ENCODE peak calls at places on chromosomes 5 and 9, in six cellular contexts. S, Y, K, D, Z and C are unnamed samples. For H3K27me3, the result is how much of the 10 kb centered on the place peaks cover.

GRCh38 chr9:110776207-110776606 is 107.6 kb downstream of the MUSK start:
- DNase-seq in K (no peak), Y (no peak), Z (no peak), S (no peak), D (no peak), C (no peak)

GRCh38 chr5:36733183-36733582 is 126.8 kb downstream of the SLC1A3 start:
- DNase-seq in Z (no peak), K (no peak), S (peak), D (peak), Y (no peak), C (no peak)

GRCh38 chr5:75933489-75933888 is 149.7 kb upstream of the SV2C start:
- DNase-seq in Z (no peak), K (no peak), D (no peak), S (no peak), Y (no peak), C (no peak)

GRCh38 chr5:9888517-9888916 is 258.4 kb upstream of the TAS2R1 start:
- DNase-seq in S (no peak), K (peak), D (no peak), Y (no peak), Z (no peak), C (peak)

GRCh38 chr9:114186793-114187289 is 31.5 kb downstream of the COL27A1 start:
- DNase-seq in Y (no peak), Z (no peak), K (no peak), S (no peak), D (no peak), C (no peak)

GRCh38 chr5:147188200-147189108 is 46.4 kb upstream of the STK32A start:
- DNase-seq in Z (peak), K (peak), S (peak), D (peak), Y (no peak), C (no peak)

GRCh38 chr5:143316844-143317631 is 86.4 kb downstream of the NR3C1 start:
- DNase-seq in K (peak), Y (no peak), S (no peak), D (no peak), Z (no peak), C (no peak)

GRCh38 chr9:36744678-36745077 is 172.0 kb downstream of the MELK start:
- DNase-seq in Z (no peak), Y (no peak), K (no peak), S (no peak), D (no peak), C (no peak)

GRCh38 chr5:149831492-149831891 is 101.4 kb downstream of the PPARGC1B start:
- DNase-seq in S (no peak), Z (no peak), Y (no peak), D (no peak), K (peak), C (no peak)

GRCh38 chr9:130307667-130307943 is 42.0 kb downstream of the HMCN2 start:
- DNase-seq in K (no peak), Z (no peak), D (no peak), Y (no peak), S (no peak), C (no peak)

GRCh38 chr9:135332979-135333748 is 146.4 kb upstream of the PPP1R26 start:
- DNase-seq in Y (no peak), K (no peak), S (no peak), D (no peak), Z (no peak), C (no peak)

GRCh38 chr5:1208743-1209551 is 7.6 kb downstream of the SLC6A19 start:
- DNase-seq in S (no peak), Y (no peak), D (no peak), K (no peak), Z (no peak), C (no peak)

GRCh38 chr5:119878712-119879111 is 249.4 kb downstream of the FAM170A start:
- DNase-seq in S (peak), D (no peak), K (no peak), Y (no peak), Z (no peak), C (no peak)

GRCh38 chr5:135033026-135033861 is 784 bp downstream of the PITX1 start:
- DNase-seq in S (peak), Y (no peak), D (no peak), Z (no peak), K (no peak), C (no peak)

GRCh38 chr5:141617128-141617527 is 1.7 kb downstream of the DIAPH1 start:
- DNase-seq in Z (no peak), Y (no peak), S (no peak), K (no peak), D (no peak), C (no peak)

GRCh38 chr5:159453209-159453608 is 122.9 kb upstream of the IL12B start:
- DNase-seq in Y (no peak), S (no peak), Z (no peak), K (no peak), D (no peak), C (no peak)

GRCh38 chr5:176762489-176762888 is 47.9 kb upstream of the UNC5A start:
- DNase-seq in K (no peak), Z (no peak), S (peak), D (no peak), Y (peak), C (peak)

GRCh38 chr9:126292736-126293521 is 33.7 kb upstream of the MVB12B start:
- DNase-seq in Y (peak), D (no peak), S (no peak), K (no peak), Z (no peak), C (no peak)

GRCh38 chr9:94918038-94918753 is 191.7 kb downstream of the AOPEP start:
- DNase-seq in S (no peak), K (no peak), Z (no peak), Y (peak), D (no peak), C (peak)

GRCh38 chr9:77453857-77454647 is 194.1 kb downstream of the GNA14 start:
- DNase-seq in K (no peak), S (no peak), Z (no peak), D (no peak), Y (no peak), C (no peak)

GRCh38 chr9:6757988-6758417 is 230 bp downstream of the KDM4C start:
- DNase-seq in Z (no peak), D (peak), K (peak), S (no peak), Y (no peak), C (no peak)

GRCh38 chr5:109345699-109346098 is 64.1 kb downstream of the PJA2 start:
- DNase-seq in D (no peak), Y (no peak), Z (no peak), S (no peak), K (no peak), C (no peak)

GRCh38 chr5:150659360-150660107 is 1.5 kb upstream of the MYOZ3 start:
- DNase-seq in Z (no peak), S (no peak), K (no peak), Y (peak), D (no peak), C (no peak)

GRCh38 chr5:10652151-10652550 is 88.3 kb downstream of the ANKRD33B start:
- DNase-seq in Z (no peak), S (peak), D (no peak), K (peak), Y (no peak), C (no peak)

GRCh38 chr9:110809038-110809595 is 140.5 kb downstream of the MUSK start:
- DNase-seq in S (no peak), Z (no peak), D (no peak), Y (no peak), K (no peak), C (no peak)

GRCh38 chr5:1897386-1897785 is 14.7 kb upstream of the IRX4 start:
- DNase-seq in Y (no peak), D (no peak), S (no peak), Z (no peak), K (no peak), C (no peak)

GRCh38 chr9:109956811-109957440 is 176.9 kb downstream of the PALM2AKAP2 start:
- DNase-seq in Y (no peak), D (no peak), K (no peak), S (peak), Z (no peak), C (no peak)

GRCh38 chr9:38294561-38294960 is 97.9 kb upstream of the ALDH1B1 start:
- DNase-seq in S (no peak), D (no peak), Z (no peak), Y (no peak), K (no peak), C (no peak)

GRCh38 chr5:106875591-106876297 is 795.0 kb downstream of the EFNA5 start:
- DNase-seq in Z (no peak), S (peak), D (no peak), K (no peak), Y (no peak), C (no peak)

GRCh38 chr5:31124906-31125305 is 68.6 kb upstream of the CDH6 start:
- DNase-seq in Y (no peak), Z (no peak), D (no peak), S (no peak), K (no peak), C (no peak)

GRCh38 chr5:142529626-142530278 is 156.1 kb downstream of the FGF1 start:
- DNase-seq in Z (no peak), K (peak), S (no peak), D (peak), Y (no peak), C (no peak)

GRCh38 chr9:127174386-127175318 is 52.2 kb upstream of the ANGPTL2 start:
- DNase-seq in K (no peak), D (no peak), Y (peak), Z (no peak), S (no peak), C (no peak)

GRCh38 chr9:129333961-129334743 is 156.1 kb upstream of the IER5L start:
- DNase-seq in Z (peak), S (peak), K (peak), Y (peak), D (peak), C (peak)

DNA sequence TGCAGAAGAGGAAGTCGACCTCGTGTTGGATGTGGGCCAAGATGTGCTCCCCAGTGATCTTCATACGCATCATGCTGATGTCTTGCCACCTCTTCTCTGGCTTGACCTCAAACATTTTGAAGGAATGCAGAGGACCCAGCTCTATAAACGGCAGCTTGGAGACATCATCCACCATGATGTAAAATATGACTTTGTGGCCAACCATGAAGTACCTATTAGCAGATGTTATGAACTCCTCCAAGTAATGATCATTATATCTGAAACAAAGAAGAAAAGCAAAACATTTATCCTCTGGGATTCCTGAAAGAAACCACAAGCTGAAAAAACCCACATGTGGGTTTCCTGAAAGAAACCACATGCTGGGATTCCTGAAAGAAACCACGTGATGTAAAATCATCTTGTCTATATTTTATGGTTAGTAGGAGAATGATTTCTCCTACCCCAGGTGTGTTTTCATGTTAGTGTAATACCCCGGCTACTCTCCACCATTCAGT is 52.3 kb downstream of the GGTA1 start:
- DNase-seq in S (no peak), D (no peak), Y (no peak), Z (no peak), K (peak), C (no peak)
- H3K27me3 ChIP-seq in S (under half), D (under half), Y (under half), Z (under half), K (half or more), C (under half)

DNA sequence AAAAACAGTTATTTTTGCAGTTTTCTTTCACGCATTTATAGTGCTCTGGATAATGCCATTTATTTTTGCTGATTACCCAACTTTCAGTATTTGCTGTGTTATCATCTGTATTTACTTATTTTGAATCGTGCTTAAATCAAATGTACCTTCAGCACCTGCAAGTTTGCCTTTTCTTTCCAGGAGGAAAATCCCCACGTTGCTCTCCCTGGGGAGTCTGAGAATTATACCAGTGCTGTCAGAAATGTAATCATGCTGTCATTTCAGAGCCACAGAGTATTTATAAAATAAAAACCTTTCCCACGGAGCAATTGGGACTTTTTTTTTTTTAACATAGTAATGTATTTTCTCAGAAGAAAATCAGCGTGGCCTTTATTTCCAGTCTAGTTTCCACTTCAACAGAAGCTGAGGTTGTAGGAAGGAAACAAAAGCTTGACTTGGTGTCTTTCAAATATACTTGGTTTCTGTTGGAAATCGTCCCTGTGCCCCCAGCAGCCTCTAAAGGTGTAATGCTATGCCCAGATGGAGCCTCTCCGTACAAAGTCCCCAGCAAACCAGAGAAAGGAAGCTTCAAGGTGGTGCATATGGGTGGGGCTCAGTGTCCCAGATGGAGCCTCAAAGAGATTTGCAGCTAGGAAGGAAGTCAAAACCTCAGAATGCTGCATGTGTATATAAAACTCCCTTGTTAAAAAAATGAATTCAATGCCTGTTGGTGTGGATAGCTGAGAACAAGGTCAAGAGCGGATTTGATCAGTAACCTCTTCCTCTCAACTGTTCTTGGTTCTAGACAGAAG is 2.1 kb downstream of the GPR150 start:
- DNase-seq in S (no peak), Y (no peak), D (no peak), Z (peak), K (no peak), C (no peak)
- H3K27me3 ChIP-seq in S (under half), Y (under half), D (under half), Z (under half), K (under half), C (under half)

GRCh38 chr5:132829742-132830435 is 558 bp downstream of the SHROOM1 start:
- DNase-seq in D (no peak), Y (no peak), Z (peak), S (peak), K (peak), C (no peak)
- H3K27me3 ChIP-seq in D (under half), Y (under half), Z (under half), S (under half), K (under half), C (under half)

GRCh38 chr9:89635816-89636215 is 31.0 kb downstream of the GADD45G start:
- DNase-seq in Z (no peak), S (no peak), K (no peak), Y (no peak), D (no peak), C (no peak)
- H3K27me3 ChIP-seq in Z (under half), S (under half), K (under half), Y (under half), D (under half), C (under half)

GRCh38 chr5:171335616-171336015 is 26.6 kb downstream of the TLX3 start:
- DNase-seq in K (no peak), D (no peak), Z (no peak), S (no peak), Y (no peak), C (no peak)

GRCh38 chr5:171323806-171324632 is 15.0 kb downstream of the TLX3 start:
- DNase-seq in Z (no peak), Y (no peak), D (no peak), K (no peak), S (no peak), C (no peak)

DNA sequence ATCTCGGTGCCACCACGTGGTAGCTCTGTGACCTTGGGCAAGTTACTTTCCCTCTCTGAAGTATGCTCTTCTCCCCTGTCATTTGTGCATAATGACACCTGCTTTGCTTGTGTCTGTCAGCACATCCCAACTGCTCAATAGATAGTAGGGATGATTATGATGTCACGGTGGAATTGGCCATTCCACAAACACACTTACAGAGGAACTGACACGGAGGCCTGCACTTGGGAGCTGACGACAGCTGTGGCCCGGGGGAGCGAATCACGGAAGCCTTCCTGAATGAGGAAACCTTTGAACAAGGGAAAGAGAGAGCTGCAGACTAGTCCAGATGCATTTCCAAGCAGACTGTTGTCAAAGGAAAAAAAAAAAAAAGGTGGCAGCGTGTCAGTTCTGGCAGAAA is 21.0 kb downstream of the TLX3 start:
- DNase-seq in Y (no peak), D (no peak), K (no peak), S (no peak), Z (no peak), C (no peak)
- H3K27me3 ChIP-seq in Y (under half), D (under half), K (under half), S (under half), Z (under half), C (under half)

GRCh38 chr5:168022761-168023160 is 268.7 kb upstream of the WWC1 start:
- DNase-seq in S (no peak), K (no peak), Z (no peak), D (no peak), Y (no peak), C (no peak)
- H3K27me3 ChIP-seq in S (under half), K (under half), Z (under half), D (under half), Y (under half), C (under half)

GRCh38 chr5:5043346-5043745 is 96.8 kb upstream of the ADAMTS16 start:
- DNase-seq in K (no peak), S (no peak), Z (no peak), D (no peak), Y (no peak), C (no peak)
- H3K27me3 ChIP-seq in K (under half), S (under half), Z (under half), D (under half), Y (under half), C (under half)

DNA sequence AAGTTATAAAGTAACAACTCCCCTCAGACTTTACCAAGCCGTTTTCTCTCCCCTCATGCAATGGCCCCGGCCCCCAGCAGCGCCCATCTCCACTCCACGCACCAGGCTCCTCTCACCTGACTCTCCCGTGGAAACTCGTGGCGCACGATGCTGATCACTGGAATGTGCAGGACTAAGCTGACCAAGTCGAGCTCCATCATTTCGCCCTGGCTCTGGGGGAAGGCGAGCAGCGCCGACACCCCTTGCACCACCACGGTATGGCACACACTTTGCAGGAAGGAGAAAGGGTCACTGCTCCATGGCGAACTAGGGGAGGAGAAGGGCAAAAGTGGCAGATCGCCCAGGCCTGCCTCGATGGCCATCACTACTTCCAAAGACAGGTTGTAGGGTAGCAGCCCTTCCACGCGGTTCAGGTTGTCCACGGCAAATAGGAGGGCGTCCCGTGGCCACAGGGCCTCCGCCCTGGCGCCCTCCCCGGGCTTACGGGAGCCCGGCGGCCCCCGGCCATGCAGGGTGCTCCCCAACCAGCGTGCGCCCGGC is 1.2 kb downstream of the GRIN3A start:
- DNase-seq in K (no peak), D (no peak), S (peak), Z (no peak), Y (no peak), C (no peak)
- H3K27me3 ChIP-seq in K (under half), D (under half), S (under half), Z (under half), Y (under half), C (under half)

GRCh38 chr9:14307989-14308750 is 5.8 kb downstream of the NFIB start:
- DNase-seq in K (no peak), Y (no peak), S (no peak), Z (no peak), D (no peak), C (no peak)
- H3K27me3 ChIP-seq in K (under half), Y (under half), S (under half), Z (under half), D (under half), C (under half)